ENCODE peak calls at places on chromosomes 11 and 22, in ten cellular contexts. I, R, P, Q, C, S, E, B, D and T are unnamed samples.

GRCh38 chr11:15819679-15820286 is 536.6 kb downstream of the SOX6 start:
- DNase-seq in I (peak), R (peak), P (peak), Q (peak), C (peak), S (peak), E (peak), B (no peak), D (peak), T (peak)

GRCh38 chr11:8826901-8827560 is 84.0 kb upstream of the AKIP1 start:
- DNase-seq in I (no peak), R (no peak), P (no peak), Q (no peak), C (no peak), S (no peak), E (no peak), B (no peak), D (no peak), T (peak)

GRCh38 chr11:21323617-21324016 is 654.2 kb downstream of the NELL1 start:
- DNase-seq in I (no peak), R (no peak), P (no peak), Q (no peak), C (no peak), S (no peak), E (no peak), B (no peak), D (no peak), T (no peak)

GRCh38 chr22:45931042-45931441 is 45.9 kb downstream of the WNT7B start:
- DNase-seq in I (no peak), R (no peak), P (no peak), Q (no peak), C (no peak), S (no peak), E (no peak), B (no peak), D (no peak), T (no peak)

GRCh38 chr11:1953489-1954284 is 6.6 kb downstream of the MRPL23 start:
- DNase-seq in I (peak), R (no peak), P (no peak), Q (no peak), C (no peak), S (no peak), E (peak), B (no peak), D (peak), T (no peak)

GRCh38 chr11:124602193-124602592 is 9.0 kb upstream of the PANX3 start:
- DNase-seq in I (no peak), R (no peak), P (peak), Q (no peak), C (no peak), S (no peak), E (no peak), B (no peak), D (no peak), T (peak)

GRCh38 chr11:1260620-1261019 is 37.8 kb downstream of the MUC5B start:
- DNase-seq in I (no peak), R (no peak), P (no peak), Q (no peak), C (no peak), S (no peak), E (no peak), B (no peak), D (no peak), T (no peak)

GRCh38 chr22:40001104-40001503 is 6.3 kb downstream of the FAM83F start:
- DNase-seq in I (no peak), R (no peak), P (no peak), Q (no peak), C (no peak), S (no peak), E (no peak), B (no peak), D (no peak), T (no peak)

GRCh38 chr11:42770444-42771065 is 541.2 kb upstream of the API5 start:
- DNase-seq in I (no peak), R (no peak), P (no peak), Q (peak), C (peak), S (no peak), E (peak), B (no peak), D (no peak), T (peak)
- TF ChIP-seq CTCF in I (peak), R (no peak), P (peak), Q (peak), C (peak), S (no peak), E (peak), B (peak), D (peak), T (peak)

DNA sequence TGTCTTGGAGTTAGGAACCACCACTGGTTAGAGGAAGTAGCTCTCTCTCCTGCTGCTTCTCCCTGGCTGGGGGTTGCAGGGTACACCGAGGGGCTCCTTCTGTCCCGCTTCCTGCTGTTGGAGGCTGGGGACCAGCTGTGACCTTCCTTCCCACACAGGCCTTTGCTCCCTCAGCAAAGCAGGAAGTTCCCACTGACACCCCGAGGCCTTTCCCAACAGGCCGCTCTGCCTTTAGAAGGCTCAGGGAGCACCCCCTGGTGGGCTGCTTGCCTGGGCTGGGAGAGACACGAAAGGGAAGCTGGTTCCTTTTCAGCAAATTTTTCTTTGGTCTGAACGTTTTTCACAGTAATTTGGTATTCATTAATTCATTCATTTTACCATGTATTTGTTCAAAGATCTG is 527.9 kb upstream of the B3GAT1 start:
- DNase-seq in I (no peak), R (no peak), P (no peak), Q (no peak), C (peak), S (no peak), E (no peak), B (no peak), D (no peak), T (no peak)
- TF ChIP-seq CTCF in I (no peak), R (no peak), P (no peak), Q (no peak), C (no peak), S (no peak), E (no peak), B (no peak), D (no peak), T (no peak)

GRCh38 chr11:5508605-5509004 is 1.2 kb downstream of the UBQLN3 start:
- DNase-seq in I (no peak), R (no peak), P (no peak), Q (no peak), C (no peak), S (no peak), E (no peak), B (no peak), D (no peak), T (no peak)
- TF ChIP-seq CTCF in I (no peak), R (no peak), P (no peak), Q (no peak), C (no peak), S (no peak), E (no peak), B (no peak), D (no peak), T (no peak)

GRCh38 chr22:25051073-25051472 is 98.6 kb downstream of the KIAA1671 start:
- DNase-seq in I (no peak), R (no peak), P (no peak), Q (no peak), C (peak), S (no peak), E (no peak), B (no peak), D (no peak), T (no peak)
- TF ChIP-seq CTCF in I (peak), R (no peak), P (peak), Q (peak), C (peak), S (no peak), E (peak), B (no peak), D (peak), T (peak)

GRCh38 chr22:23856721-23857605 is 712 bp upstream of the SLC2A11 start:
- DNase-seq in I (no peak), R (no peak), P (peak), Q (peak), C (peak), S (no peak), E (peak), B (peak), D (peak), T (peak)
- TF ChIP-seq CTCF in I (no peak), R (no peak), P (no peak), Q (no peak), C (no peak), S (no peak), E (peak), B (peak), D (no peak), T (no peak)

GRCh38 chr11:36155301-36155700 is 133.9 kb downstream of the COMMD9 start:
- DNase-seq in I (no peak), R (peak), P (no peak), Q (no peak), C (no peak), S (no peak), E (no peak), B (no peak), D (no peak), T (no peak)

GRCh38 chr11:36157151-36157519 is 132.1 kb downstream of the COMMD9 start:
- DNase-seq in I (no peak), R (no peak), P (no peak), Q (no peak), C (no peak), S (no peak), E (no peak), B (no peak), D (no peak), T (no peak)

GRCh38 chr11:36156486-36157150 is 132.6 kb downstream of the COMMD9 start:
- DNase-seq in I (no peak), R (peak), P (no peak), Q (no peak), C (no peak), S (no peak), E (no peak), B (no peak), D (no peak), T (peak)

GRCh38 chr11:36153581-36153980 is 135.6 kb downstream of the COMMD9 start:
- DNase-seq in I (no peak), R (no peak), P (no peak), Q (no peak), C (no peak), S (no peak), E (no peak), B (no peak), D (no peak), T (no peak)

DNA sequence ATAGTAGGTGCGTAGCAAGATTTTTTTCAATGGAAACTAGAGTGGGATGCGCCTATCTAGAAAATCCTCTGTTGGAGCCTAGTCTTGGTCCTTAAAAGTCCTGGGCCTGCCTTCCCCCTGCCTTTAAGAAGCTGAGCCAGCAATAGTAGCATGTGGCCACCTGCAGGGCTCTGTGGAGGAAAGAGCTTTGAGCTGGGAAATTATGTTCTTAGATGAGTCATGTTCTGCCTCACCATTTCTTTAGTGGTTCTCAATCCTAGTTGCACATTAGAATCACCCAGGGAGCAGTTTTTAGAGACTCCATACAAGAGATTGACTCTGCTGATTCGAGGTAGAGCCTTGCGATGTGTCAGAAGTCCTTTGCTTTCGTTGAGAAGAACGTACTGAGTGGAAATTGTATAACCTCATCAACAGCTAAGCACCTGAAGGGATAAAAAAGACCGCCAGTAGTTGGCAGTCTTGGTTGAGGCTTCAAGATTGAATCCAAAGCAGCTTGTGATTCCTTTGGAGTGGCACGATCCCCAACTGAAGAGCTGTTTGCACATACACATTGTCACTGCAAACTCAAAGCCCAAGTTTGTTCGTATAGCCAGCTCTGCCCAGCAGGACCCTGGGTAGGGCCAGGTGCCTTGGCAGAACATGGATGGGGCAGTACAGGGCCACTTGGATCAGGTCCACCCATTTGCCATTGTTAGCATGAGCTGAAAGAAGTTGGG is 133.3 kb downstream of the COMMD9 start:
- DNase-seq in I (no peak), R (no peak), P (peak), Q (no peak), C (no peak), S (no peak), E (no peak), B (no peak), D (no peak), T (peak)
- TF ChIP-seq CTCF in I (no peak), R (peak), P (peak), Q (no peak), C (no peak), S (no peak), E (no peak), B (no peak), D (no peak), T (no peak)

GRCh38 chr11:43649501-43649900 is 31.0 kb upstream of the HSD17B12 start:
- DNase-seq in I (no peak), R (no peak), P (no peak), Q (no peak), C (no peak), S (no peak), E (no peak), B (no peak), D (no peak), T (no peak)
- TF ChIP-seq CTCF in I (no peak), R (no peak), P (no peak), Q (no peak), C (no peak), S (no peak), E (no peak), B (no peak), D (no peak), T (no peak)